ENCODE peak calls at places on chromosome 6, in five cellular contexts. E is GM04504, C is posterior cingulate gyrus, K is Peyer's patch, T is B cell. I is an unnamed sample.

GRCh38 chr6:165585060-165585459 is 78.0 kb downstream of the PDE10A start:
- DNase-seq in E (no peak), T (no peak), C (no peak), K (no peak), I (no peak)

GRCh38 chr6:136007355-136007754 is 155.9 kb downstream of the PDE7B start:
- DNase-seq in C (no peak), E (no peak), T (no peak), K (no peak), I (no peak)

GRCh38 chr6:95280690-95281273 is 296.6 kb upstream of the MANEA start:
- DNase-seq in T (no peak), C (no peak), K (no peak), E (no peak), I (no peak)

GRCh38 chr6:45715508-45715803 is 300.2 kb downstream of the CLIC5 start:
- DNase-seq in K (no peak), E (no peak), C (no peak), T (no peak), I (no peak)

GRCh38 chr6:44258325-44258863 is 1.1 kb upstream of the SLC35B2 start:
- DNase-seq in E (no peak), C (no peak), T (no peak), K (peak), I (no peak)

GRCh38 chr6:7087491-7087979 is 20.2 kb upstream of the RREB1 start:
- DNase-seq in E (no peak), K (peak), C (no peak), T (no peak), I (peak)

GRCh38 chr6:21556968-21557721 is 36.4 kb upstream of the SOX4 start:
- DNase-seq in E (no peak), T (no peak), C (no peak), K (no peak), I (no peak)

GRCh38 chr6:166477647-166478365 is 95.1 kb upstream of the MPC1 start:
- DNase-seq in E (no peak), K (peak), C (peak), T (no peak), I (no peak)

GRCh38 chr6:17987576-17988421 is at the start of gene KIF13A:
- DNase-seq in C (peak), E (no peak), K (peak), T (peak), I (peak)

GRCh38 chr6:142482249-142482648 is 180.4 kb downstream of the ADGRG6 start:
- DNase-seq in C (no peak), E (no peak), K (no peak), T (no peak), I (no peak)

GRCh38 chr6:139730340-139730974 is 356.0 kb upstream of the CITED2 start:
- DNase-seq in K (no peak), T (no peak), C (no peak), E (no peak), I (no peak)

GRCh38 chr6:81534934-81535465 is 217.5 kb downstream of the TENT5A start:
- DNase-seq in T (no peak), C (no peak), K (no peak), E (no peak), I (no peak)

GRCh38 chr6:72746276-72746675 is 124.4 kb downstream of the KCNQ5 start:
- DNase-seq in T (no peak), C (no peak), E (no peak), K (no peak), I (no peak)

GRCh38 chr6:37298958-37299357 is 41.0 kb upstream of the TMEM217 start:
- DNase-seq in T (no peak), K (no peak), C (no peak), E (no peak), I (no peak)

GRCh38 chr6:79463721-79464120 is 73.5 kb downstream of the LCA5 start:
- DNase-seq in E (no peak), K (no peak), T (no peak), C (no peak), I (no peak)

GRCh38 chr6:125236536-125237327 is 65.0 kb downstream of the HDDC2 start:
- DNase-seq in C (no peak), E (no peak), T (no peak), K (no peak), I (no peak)

GRCh38 chr6:38387461-38387860 is 252.3 kb downstream of the BTBD9 start:
- DNase-seq in K (no peak), T (no peak), E (no peak), C (no peak), I (no peak)

GRCh38 chr6:363291-363690 is 28.3 kb upstream of the IRF4 start:
- DNase-seq in E (no peak), K (no peak), C (no peak), T (no peak), I (no peak)

GRCh38 chr6:89350281-89351037 is 2.1 kb downstream of the UBE2J1 start:
- DNase-seq in K (no peak), C (no peak), E (no peak), T (no peak), I (no peak)

GRCh38 chr6:166313255-166314070 is 5.3 kb upstream of the PRR18 start:
- DNase-seq in C (no peak), K (no peak), E (peak), T (peak), I (no peak)

GRCh38 chr6:3386374-3386857 is 70.4 kb downstream of the SLC22A23 start:
- DNase-seq in T (no peak), K (no peak), E (no peak), C (peak), I (no peak)

GRCh38 chr6:14361956-14362587 is 244.5 kb downstream of the CD83 start:
- DNase-seq in C (no peak), T (no peak), E (no peak), K (no peak), I (no peak)

GRCh38 chr6:41122373-41122772 is 31.8 kb downstream of the TREML1 start:
- DNase-seq in C (no peak), E (no peak), K (no peak), T (no peak), I (no peak)

GRCh38 chr6:6495851-6496250 is 92.7 kb upstream of the LY86 start:
- DNase-seq in K (no peak), C (no peak), T (no peak), E (no peak), I (no peak)

GRCh38 chr6:115195239-115195638 is 852.4 kb upstream of the HS3ST5 start:
- DNase-seq in C (no peak), K (no peak), E (no peak), T (no peak), I (no peak)

I was measured in activated CD8-positive, alpha-beta memory T cell treated with anti-CD3 and anti-CD28 coated beads, Interleukin-2, amount 50 U/mL, for 48 hours.